ENCODE peak calls at places on chromosome 18, in four cellular contexts. One of them, this sample, is unnamed.

GRCh38 chr18:60196818-60197217 is 175.8 kb downstream of the MC4R start:
- DNase-seq in HCT116: no peak
- DNase-seq in GM12878: no peak
- DNase-seq in K562: no peak
- DNase-seq in this sample: no peak

GRCh38 chr18:77067315-77068061 is 65.1 kb downstream of the MBP start:
- DNase-seq in HCT116: peak
- DNase-seq in GM12878: peak
- DNase-seq in K562: no peak
- DNase-seq in this sample: peak

GRCh38 chr18:29225351-29225750 is 1048.4 kb upstream of the CDH2 start:
- DNase-seq in HCT116: no peak
- DNase-seq in GM12878: no peak
- DNase-seq in K562: no peak
- DNase-seq in this sample: no peak

GRCh38 chr18:2547477-2548087 is 23.7 kb downstream of the METTL4 start:
- DNase-seq in HCT116: peak
- DNase-seq in GM12878: peak
- DNase-seq in K562: peak
- DNase-seq in this sample: peak

GRCh38 chr18:902179-902718 is 2.4 kb upstream of the ADCYAP1 start:
- DNase-seq in HCT116: peak
- DNase-seq in GM12878: no peak
- DNase-seq in K562: no peak
- DNase-seq in this sample: no peak

GRCh38 chr18:35026407-35027061 is 14.7 kb upstream of the MAPRE2 start:
- DNase-seq in HCT116: no peak
- DNase-seq in GM12878: no peak
- DNase-seq in K562: peak
- DNase-seq in this sample: no peak

GRCh38 chr18:35083174-35083712 is 42.0 kb downstream of the MAPRE2 start:
- DNase-seq in HCT116: no peak
- DNase-seq in GM12878: no peak
- DNase-seq in K562: no peak
- DNase-seq in this sample: no peak

GRCh38 chr18:77397617-77398016 is 148.0 kb downstream of the GALR1 start:
- DNase-seq in HCT116: no peak
- DNase-seq in GM12878: no peak
- DNase-seq in K562: no peak
- DNase-seq in this sample: no peak

GRCh38 chr18:77014538-77014937 is 118.0 kb downstream of the MBP start:
- DNase-seq in HCT116: no peak
- DNase-seq in GM12878: no peak
- DNase-seq in K562: no peak
- DNase-seq in this sample: no peak

GRCh38 chr18:26473721-26474120 is 74.6 kb downstream of the KCTD1 start:
- DNase-seq in HCT116: no peak
- DNase-seq in GM12878: no peak
- DNase-seq in K562: no peak
- DNase-seq in this sample: no peak

DNA sequence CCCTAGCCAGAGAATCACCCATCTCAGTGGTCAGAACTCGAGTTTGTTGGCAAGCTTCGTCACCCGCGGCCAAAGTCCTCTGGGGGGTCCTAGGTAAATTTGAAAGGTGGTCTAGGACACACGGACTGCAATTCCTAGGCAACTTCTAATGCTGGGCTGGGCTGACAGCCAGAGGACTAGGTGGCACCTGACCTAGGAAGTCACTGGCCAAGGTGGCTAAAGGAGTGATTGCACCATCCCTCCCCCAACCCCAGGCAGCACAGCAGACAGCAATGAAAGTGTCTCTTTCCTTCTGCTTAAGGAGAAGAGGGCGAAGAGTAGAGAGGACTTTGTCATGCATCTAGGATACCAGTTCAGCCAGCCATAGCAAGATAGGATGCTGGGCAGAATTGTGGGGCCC is 110.9 kb downstream of the CABYR start:
- DNase-seq in HCT116: no peak
- DNase-seq in GM12878: no peak
- DNase-seq in K562: no peak
- DNase-seq in this sample: no peak
- TF ChIP-seq ZBTB33 in HCT116: no peak
- TF ChIP-seq ZBTB33 in GM12878: no peak
- TF ChIP-seq ZBTB33 in K562: no peak
- TF ChIP-seq ZBTB33 in this sample: no peak

GRCh38 chr18:56003651-56004050 is 415.7 kb upstream of the TCF4 start:
- DNase-seq in HCT116: no peak
- DNase-seq in GM12878: no peak
- DNase-seq in K562: no peak
- DNase-seq in this sample: no peak
- TF ChIP-seq ZBTB33 in HCT116: no peak
- TF ChIP-seq ZBTB33 in GM12878: no peak
- TF ChIP-seq ZBTB33 in K562: no peak
- TF ChIP-seq ZBTB33 in this sample: no peak

GRCh38 chr18:46387426-46388131 is 269.4 kb downstream of the LOXHD1 start:
- DNase-seq in HCT116: no peak
- DNase-seq in GM12878: no peak
- DNase-seq in K562: no peak
- DNase-seq in this sample: no peak
- TF ChIP-seq ZBTB33 in HCT116: no peak
- TF ChIP-seq ZBTB33 in GM12878: no peak
- TF ChIP-seq ZBTB33 in K562: no peak
- TF ChIP-seq ZBTB33 in this sample: no peak

GRCh38 chr18:9757851-9758587 is 49.9 kb downstream of the RAB31 start:
- DNase-seq in HCT116: no peak
- DNase-seq in GM12878: no peak
- DNase-seq in K562: peak
- DNase-seq in this sample: no peak
- TF ChIP-seq ZBTB33 in HCT116: no peak
- TF ChIP-seq ZBTB33 in GM12878: no peak
- TF ChIP-seq ZBTB33 in K562: no peak
- TF ChIP-seq ZBTB33 in this sample: no peak

GRCh38 chr18:79796016-79796415 is 1.7 kb upstream of the KCNG2 start:
- DNase-seq in HCT116: no peak
- DNase-seq in GM12878: no peak
- DNase-seq in K562: no peak
- DNase-seq in this sample: no peak

GRCh38 chr18:79798346-79798998 is 734 bp downstream of the KCNG2 start:
- DNase-seq in HCT116: no peak
- DNase-seq in GM12878: no peak
- DNase-seq in K562: no peak
- DNase-seq in this sample: no peak

GRCh38 chr18:79795446-79795845 is 2.3 kb upstream of the KCNG2 start:
- DNase-seq in HCT116: no peak
- DNase-seq in GM12878: no peak
- DNase-seq in K562: no peak
- DNase-seq in this sample: peak

GRCh38 chr18:79797518-79798345 is at the start of gene KCNG2:
- DNase-seq in HCT116: no peak
- DNase-seq in GM12878: no peak
- DNase-seq in K562: no peak
- DNase-seq in this sample: no peak

GRCh38 chr18:79796531-79797390 is 977 bp upstream of the KCNG2 start:
- DNase-seq in HCT116: no peak
- DNase-seq in GM12878: no peak
- DNase-seq in K562: no peak
- DNase-seq in this sample: no peak
- TF ChIP-seq ZBTB33 in HCT116: no peak
- TF ChIP-seq ZBTB33 in GM12878: no peak
- TF ChIP-seq ZBTB33 in K562: no peak
- TF ChIP-seq ZBTB33 in this sample: no peak

DNA sequence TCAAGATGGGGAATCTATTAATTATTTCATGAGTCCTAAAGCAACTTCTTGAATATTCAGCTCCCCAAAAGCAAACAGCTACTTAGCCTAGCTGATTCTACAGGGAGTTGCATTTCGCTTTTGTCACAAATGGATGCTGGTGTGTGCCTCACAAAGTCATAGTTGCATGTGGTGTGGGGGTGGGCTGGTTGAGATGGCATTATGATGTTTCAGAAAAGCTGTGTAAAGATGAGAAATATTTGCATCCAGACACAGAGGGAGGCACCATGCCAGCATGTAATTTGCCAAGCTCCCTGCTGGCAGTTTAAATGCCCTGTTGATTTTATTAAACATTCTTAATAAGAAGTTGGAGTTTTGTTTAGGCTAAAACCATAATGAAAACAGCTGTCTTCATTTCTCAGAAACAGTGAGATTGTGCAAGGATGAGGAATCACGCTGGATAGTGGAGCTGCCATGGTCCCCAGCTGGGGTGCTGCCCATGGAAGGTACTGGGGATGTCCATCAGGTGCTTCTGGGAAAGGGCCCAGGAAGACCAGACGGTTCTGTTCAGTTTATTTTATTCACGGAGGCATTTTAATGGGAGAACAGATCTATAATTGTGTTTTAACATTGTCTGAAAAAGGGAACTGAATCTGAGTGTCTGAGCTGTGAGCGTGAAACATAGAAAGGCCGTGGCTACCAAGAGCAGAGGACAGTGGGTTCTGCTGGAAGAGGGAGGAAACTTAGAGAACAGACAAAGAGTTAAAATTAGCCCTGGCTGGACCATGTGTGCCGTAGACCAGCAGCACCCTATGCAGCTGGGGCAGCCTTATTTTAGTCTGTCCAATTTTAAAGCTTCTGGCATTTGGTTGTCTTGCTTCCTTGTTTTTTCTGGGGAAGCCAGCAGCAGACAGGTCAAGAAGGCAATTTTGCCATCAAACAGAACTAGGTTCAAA is 177.1 kb downstream of the FAM210A start:
- DNase-seq in HCT116: no peak
- DNase-seq in GM12878: no peak
- DNase-seq in K562: no peak
- DNase-seq in this sample: no peak
- TF ChIP-seq ZBTB33 in HCT116: no peak
- TF ChIP-seq ZBTB33 in GM12878: no peak
- TF ChIP-seq ZBTB33 in K562: no peak
- TF ChIP-seq ZBTB33 in this sample: no peak

GRCh38 chr18:12939161-12939560 is 8.7 kb upstream of the SEH1L start:
- DNase-seq in HCT116: no peak
- DNase-seq in GM12878: no peak
- DNase-seq in K562: no peak
- DNase-seq in this sample: no peak
- TF ChIP-seq ZBTB33 in HCT116: no peak
- TF ChIP-seq ZBTB33 in GM12878: no peak
- TF ChIP-seq ZBTB33 in K562: no peak
- TF ChIP-seq ZBTB33 in this sample: no peak

DNA sequence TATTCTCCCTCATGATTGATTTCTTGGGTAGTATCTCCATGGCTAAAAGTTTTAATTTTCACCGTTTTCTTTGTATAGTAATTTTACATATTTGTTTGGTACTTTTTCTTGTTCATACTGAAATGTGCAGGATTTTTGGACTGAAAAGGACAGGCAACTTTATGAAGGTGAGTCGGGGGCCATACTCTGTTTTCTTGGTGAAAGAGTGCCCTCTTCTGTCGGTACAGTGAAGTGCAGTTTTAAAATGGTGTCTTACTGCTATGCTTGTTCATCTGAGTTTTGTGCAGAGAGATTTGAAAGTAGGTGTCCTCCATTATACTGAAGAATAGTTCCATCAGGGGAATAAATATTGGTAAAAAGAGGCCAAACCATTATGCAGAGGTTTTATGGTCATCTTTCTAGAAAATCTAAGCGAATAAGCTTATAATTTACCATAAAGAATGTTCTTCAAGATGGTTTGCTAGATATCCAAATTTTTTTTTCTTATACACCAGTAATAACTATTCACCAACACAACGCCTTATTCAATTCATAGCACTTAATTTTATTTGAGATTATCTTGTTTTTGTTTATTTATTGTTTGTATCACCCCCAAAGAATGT is 8.7 kb upstream of the SERPINB13 start:
- DNase-seq in HCT116: peak
- DNase-seq in GM12878: no peak
- DNase-seq in K562: peak
- DNase-seq in this sample: peak
- TF ChIP-seq ZBTB33 in HCT116: no peak
- TF ChIP-seq ZBTB33 in GM12878: no peak
- TF ChIP-seq ZBTB33 in K562: no peak
- TF ChIP-seq ZBTB33 in this sample: no peak

DNA sequence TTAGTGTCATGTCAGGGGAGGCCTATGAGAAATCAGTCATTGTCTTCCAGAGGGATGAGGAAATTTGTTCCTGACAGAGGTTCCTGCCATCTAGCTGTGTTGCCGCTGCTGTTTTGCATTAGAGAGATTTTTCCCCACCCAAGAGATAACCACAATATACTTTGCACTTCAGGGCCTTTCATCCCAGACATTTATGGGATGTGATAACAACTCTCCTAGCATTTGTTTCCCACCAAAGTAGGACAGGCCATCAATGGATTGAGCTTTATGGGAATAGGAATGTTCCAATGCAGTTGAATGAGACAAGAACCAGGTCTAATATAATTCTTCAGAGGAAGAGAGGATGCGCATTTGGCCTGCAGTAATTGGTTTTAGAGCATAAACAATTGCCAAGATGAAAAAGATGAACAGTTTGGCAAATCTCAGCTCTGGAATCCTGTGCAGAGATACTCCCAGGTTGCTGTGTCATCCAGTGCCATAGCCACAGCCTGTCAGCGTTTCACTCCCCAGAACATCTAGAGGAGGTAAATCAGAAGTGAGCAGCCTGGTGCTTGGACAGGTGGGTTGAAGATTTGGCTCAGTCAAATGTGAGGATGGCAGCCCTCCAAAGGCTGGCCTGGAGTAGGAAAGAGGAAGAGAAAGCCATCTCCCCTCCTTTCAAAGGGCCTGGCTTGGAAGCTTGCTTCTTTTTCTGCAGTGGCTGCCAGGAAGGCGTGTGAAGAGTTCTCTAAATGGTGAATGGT is 93.7 kb upstream of the SETBP1 start:
- DNase-seq in HCT116: no peak
- DNase-seq in GM12878: no peak
- DNase-seq in K562: no peak
- DNase-seq in this sample: no peak
- TF ChIP-seq ZBTB33 in HCT116: no peak
- TF ChIP-seq ZBTB33 in GM12878: no peak
- TF ChIP-seq ZBTB33 in K562: no peak
- TF ChIP-seq ZBTB33 in this sample: no peak

This sample was measured in HepG2.